ENCODE peak calls at places on chromosomes 2 and 18, in seven cellular contexts. One of them, this sample, is unnamed.

GRCh38 chr2:18623782-18624181 is 34.4 kb upstream of the NT5C1B start:
- DNase-seq in tibial nerve: no peak
- DNase-seq in pancreas: no peak
- DNase-seq in stomach: no peak
- DNase-seq in HFF-Myc: no peak
- DNase-seq in left lung: no peak
- DNase-seq in tibial artery: no peak
- DNase-seq in this sample: peak

GRCh38 chr2:182779323-182779722 is 63.3 kb downstream of the DNAJC10 start:
- DNase-seq in tibial artery: no peak
- DNase-seq in HFF-Myc: no peak
- DNase-seq in stomach: no peak
- DNase-seq in pancreas: no peak
- DNase-seq in tibial nerve: no peak
- DNase-seq in left lung: no peak
- DNase-seq in this sample: no peak

GRCh38 chr2:221758076-221758475 is 186.0 kb upstream of the EPHA4 start:
- DNase-seq in pancreas: no peak
- DNase-seq in tibial nerve: no peak
- DNase-seq in tibial artery: no peak
- DNase-seq in HFF-Myc: no peak
- DNase-seq in left lung: no peak
- DNase-seq in stomach: no peak
- DNase-seq in this sample: no peak

GRCh38 chr18:3966985-3967856 is 487.9 kb downstream of the DLGAP1 start:
- DNase-seq in tibial nerve: no peak
- DNase-seq in stomach: no peak
- DNase-seq in HFF-Myc: no peak
- DNase-seq in left lung: no peak
- DNase-seq in tibial artery: no peak
- DNase-seq in pancreas: no peak
- DNase-seq in this sample: peak

GRCh38 chr2:170306293-170306873 is 128.4 kb downstream of the MYO3B start:
- DNase-seq in left lung: no peak
- DNase-seq in pancreas: no peak
- DNase-seq in tibial artery: no peak
- DNase-seq in stomach: no peak
- DNase-seq in tibial nerve: no peak
- DNase-seq in HFF-Myc: no peak
- DNase-seq in this sample: no peak

GRCh38 chr2:224712346-224712745 is 3.8 kb downstream of the CCDC195 start:
- DNase-seq in stomach: no peak
- DNase-seq in left lung: no peak
- DNase-seq in pancreas: no peak
- DNase-seq in tibial artery: no peak
- DNase-seq in HFF-Myc: no peak
- DNase-seq in tibial nerve: no peak
- DNase-seq in this sample: no peak

GRCh38 chr18:51448949-51449348 is 251.5 kb upstream of the MEX3C start:
- DNase-seq in stomach: no peak
- DNase-seq in left lung: no peak
- DNase-seq in HFF-Myc: no peak
- DNase-seq in tibial artery: no peak
- DNase-seq in pancreas: no peak
- DNase-seq in tibial nerve: no peak
- DNase-seq in this sample: no peak

GRCh38 chr18:44815108-44815507 is 134.4 kb downstream of the SETBP1 start:
- DNase-seq in stomach: no peak
- DNase-seq in tibial artery: no peak
- DNase-seq in pancreas: no peak
- DNase-seq in left lung: no peak
- DNase-seq in HFF-Myc: no peak
- DNase-seq in tibial nerve: no peak
- DNase-seq in this sample: no peak

GRCh38 chr2:79721966-79722365 is 209.1 kb downstream of the CTNNA2 start:
- DNase-seq in tibial nerve: no peak
- DNase-seq in stomach: no peak
- DNase-seq in HFF-Myc: no peak
- DNase-seq in left lung: no peak
- DNase-seq in tibial artery: no peak
- DNase-seq in pancreas: no peak
- DNase-seq in this sample: no peak

GRCh38 chr2:28394331-28394877 is 1.7 kb downstream of the FOSL2 start:
- DNase-seq in stomach: peak
- DNase-seq in HFF-Myc: no peak
- DNase-seq in pancreas: peak
- DNase-seq in left lung: peak
- DNase-seq in tibial nerve: peak
- DNase-seq in tibial artery: peak
- DNase-seq in this sample: no peak

GRCh38 chr18:36086186-36086585 is 18.8 kb upstream of the RPRD1A start:
- DNase-seq in pancreas: no peak
- DNase-seq in stomach: no peak
- DNase-seq in left lung: no peak
- DNase-seq in HFF-Myc: no peak
- DNase-seq in tibial nerve: no peak
- DNase-seq in tibial artery: no peak
- DNase-seq in this sample: no peak

GRCh38 chr2:236769981-236770671 is 200.5 kb downstream of the ACKR3 start:
- DNase-seq in tibial artery: no peak
- DNase-seq in HFF-Myc: peak
- DNase-seq in pancreas: no peak
- DNase-seq in tibial nerve: no peak
- DNase-seq in left lung: no peak
- DNase-seq in stomach: no peak
- DNase-seq in this sample: peak

GRCh38 chr2:140714586-140714985 is 1416.2 kb downstream of the LRP1B start:
- DNase-seq in left lung: no peak
- DNase-seq in HFF-Myc: no peak
- DNase-seq in tibial artery: no peak
- DNase-seq in tibial nerve: no peak
- DNase-seq in stomach: no peak
- DNase-seq in pancreas: no peak
- DNase-seq in this sample: no peak

GRCh38 chr2:241770185-241770935 is 6.3 kb upstream of the GAL3ST2 start:
- DNase-seq in HFF-Myc: no peak
- DNase-seq in left lung: no peak
- DNase-seq in tibial nerve: no peak
- DNase-seq in tibial artery: no peak
- DNase-seq in stomach: no peak
- DNase-seq in pancreas: no peak
- DNase-seq in this sample: no peak

GRCh38 chr2:165401285-165401852 is 68.1 kb upstream of the CSRNP3 start:
- DNase-seq in HFF-Myc: peak
- DNase-seq in pancreas: no peak
- DNase-seq in stomach: no peak
- DNase-seq in tibial artery: no peak
- DNase-seq in tibial nerve: peak
- DNase-seq in left lung: no peak
- DNase-seq in this sample: no peak

GRCh38 chr18:9094307-9095226 is 7.9 kb upstream of the NDUFV2 start:
- DNase-seq in left lung: no peak
- DNase-seq in tibial nerve: no peak
- DNase-seq in HFF-Myc: peak
- DNase-seq in tibial artery: no peak
- DNase-seq in pancreas: no peak
- DNase-seq in stomach: no peak
- DNase-seq in this sample: no peak

GRCh38 chr2:188785515-188785914 is 188.7 kb upstream of the COL3A1 start:
- DNase-seq in tibial artery: no peak
- DNase-seq in left lung: no peak
- DNase-seq in tibial nerve: peak
- DNase-seq in pancreas: no peak
- DNase-seq in stomach: no peak
- DNase-seq in HFF-Myc: no peak
- DNase-seq in this sample: no peak

GRCh38 chr18:26865557-26865956 is at the start of gene AQP4:
- DNase-seq in tibial artery: no peak
- DNase-seq in tibial nerve: no peak
- DNase-seq in HFF-Myc: no peak
- DNase-seq in stomach: peak
- DNase-seq in pancreas: no peak
- DNase-seq in left lung: peak
- DNase-seq in this sample: no peak

GRCh38 chr2:190043441-190043840 is 19.1 kb downstream of the MSTN start:
- DNase-seq in tibial artery: no peak
- DNase-seq in tibial nerve: no peak
- DNase-seq in stomach: no peak
- DNase-seq in HFF-Myc: no peak
- DNase-seq in left lung: no peak
- DNase-seq in pancreas: no peak
- DNase-seq in this sample: no peak

GRCh38 chr2:136255648-136256461 is 137.9 kb upstream of the CXCR4 start:
- DNase-seq in HFF-Myc: no peak
- DNase-seq in pancreas: no peak
- DNase-seq in tibial artery: no peak
- DNase-seq in left lung: no peak
- DNase-seq in stomach: no peak
- DNase-seq in tibial nerve: no peak
- DNase-seq in this sample: no peak

GRCh38 chr2:148533004-148533403 is 111.5 kb upstream of the EPC2 start:
- DNase-seq in HFF-Myc: no peak
- DNase-seq in pancreas: no peak
- DNase-seq in tibial artery: no peak
- DNase-seq in stomach: no peak
- DNase-seq in left lung: no peak
- DNase-seq in tibial nerve: no peak
- DNase-seq in this sample: no peak

GRCh38 chr2:62760555-62760954 is 55.0 kb downstream of the EHBP1 start:
- DNase-seq in pancreas: no peak
- DNase-seq in tibial artery: no peak
- DNase-seq in left lung: no peak
- DNase-seq in HFF-Myc: peak
- DNase-seq in stomach: no peak
- DNase-seq in tibial nerve: no peak
- DNase-seq in this sample: no peak

GRCh38 chr2:111134082-111134481 is 13.4 kb downstream of the BCL2L11 start:
- DNase-seq in pancreas: no peak
- DNase-seq in tibial artery: no peak
- DNase-seq in stomach: no peak
- DNase-seq in left lung: no peak
- DNase-seq in HFF-Myc: no peak
- DNase-seq in tibial nerve: no peak
- DNase-seq in this sample: no peak
- TF ChIP-seq CTCF in pancreas: peak
- TF ChIP-seq CTCF in tibial artery: no peak
- TF ChIP-seq CTCF in stomach: no peak
- TF ChIP-seq CTCF in left lung: peak
- TF ChIP-seq CTCF in HFF-Myc: no peak
- TF ChIP-seq CTCF in tibial nerve: no peak
- TF ChIP-seq CTCF in this sample: peak

GRCh38 chr18:22324191-22325131 is 93.3 kb downstream of the CTAGE1 start:
- DNase-seq in tibial nerve: no peak
- DNase-seq in pancreas: peak
- DNase-seq in left lung: peak
- DNase-seq in HFF-Myc: no peak
- DNase-seq in tibial artery: peak
- DNase-seq in stomach: peak
- DNase-seq in this sample: no peak
- TF ChIP-seq CTCF in tibial nerve: no peak
- TF ChIP-seq CTCF in pancreas: no peak
- TF ChIP-seq CTCF in left lung: no peak
- TF ChIP-seq CTCF in HFF-Myc: no peak
- TF ChIP-seq CTCF in tibial artery: peak
- TF ChIP-seq CTCF in stomach: no peak
- TF ChIP-seq CTCF in this sample: peak

GRCh38 chr2:120177973-120178372 is 45.2 kb downstream of the TMEM185B start:
- DNase-seq in tibial artery: no peak
- DNase-seq in tibial nerve: no peak
- DNase-seq in HFF-Myc: no peak
- DNase-seq in pancreas: no peak
- DNase-seq in left lung: no peak
- DNase-seq in stomach: no peak
- DNase-seq in this sample: no peak

GRCh38 chr2:120180066-120180465 is 43.1 kb downstream of the TMEM185B start:
- DNase-seq in tibial artery: no peak
- DNase-seq in HFF-Myc: no peak
- DNase-seq in tibial nerve: no peak
- DNase-seq in stomach: no peak
- DNase-seq in pancreas: no peak
- DNase-seq in left lung: no peak
- DNase-seq in this sample: no peak

GRCh38 chr2:120176526-120176925 is 46.7 kb downstream of the TMEM185B start:
- DNase-seq in HFF-Myc: no peak
- DNase-seq in pancreas: no peak
- DNase-seq in tibial nerve: no peak
- DNase-seq in left lung: no peak
- DNase-seq in tibial artery: no peak
- DNase-seq in stomach: no peak
- DNase-seq in this sample: no peak

GRCh38 chr2:120177011-120177621 is 46.1 kb downstream of the TMEM185B start:
- DNase-seq in tibial artery: no peak
- DNase-seq in stomach: peak
- DNase-seq in tibial nerve: no peak
- DNase-seq in left lung: peak
- DNase-seq in pancreas: no peak
- DNase-seq in HFF-Myc: no peak
- DNase-seq in this sample: peak

GRCh38 chr2:120175000-120175581 is 48.1 kb downstream of the TMEM185B start:
- DNase-seq in left lung: no peak
- DNase-seq in tibial nerve: peak
- DNase-seq in stomach: no peak
- DNase-seq in tibial artery: no peak
- DNase-seq in pancreas: no peak
- DNase-seq in HFF-Myc: peak
- DNase-seq in this sample: peak
- TF ChIP-seq CTCF in left lung: peak
- TF ChIP-seq CTCF in tibial nerve: peak
- TF ChIP-seq CTCF in stomach: no peak
- TF ChIP-seq CTCF in tibial artery: peak
- TF ChIP-seq CTCF in pancreas: peak
- TF ChIP-seq CTCF in HFF-Myc: peak
- TF ChIP-seq CTCF in this sample: peak

DNA sequence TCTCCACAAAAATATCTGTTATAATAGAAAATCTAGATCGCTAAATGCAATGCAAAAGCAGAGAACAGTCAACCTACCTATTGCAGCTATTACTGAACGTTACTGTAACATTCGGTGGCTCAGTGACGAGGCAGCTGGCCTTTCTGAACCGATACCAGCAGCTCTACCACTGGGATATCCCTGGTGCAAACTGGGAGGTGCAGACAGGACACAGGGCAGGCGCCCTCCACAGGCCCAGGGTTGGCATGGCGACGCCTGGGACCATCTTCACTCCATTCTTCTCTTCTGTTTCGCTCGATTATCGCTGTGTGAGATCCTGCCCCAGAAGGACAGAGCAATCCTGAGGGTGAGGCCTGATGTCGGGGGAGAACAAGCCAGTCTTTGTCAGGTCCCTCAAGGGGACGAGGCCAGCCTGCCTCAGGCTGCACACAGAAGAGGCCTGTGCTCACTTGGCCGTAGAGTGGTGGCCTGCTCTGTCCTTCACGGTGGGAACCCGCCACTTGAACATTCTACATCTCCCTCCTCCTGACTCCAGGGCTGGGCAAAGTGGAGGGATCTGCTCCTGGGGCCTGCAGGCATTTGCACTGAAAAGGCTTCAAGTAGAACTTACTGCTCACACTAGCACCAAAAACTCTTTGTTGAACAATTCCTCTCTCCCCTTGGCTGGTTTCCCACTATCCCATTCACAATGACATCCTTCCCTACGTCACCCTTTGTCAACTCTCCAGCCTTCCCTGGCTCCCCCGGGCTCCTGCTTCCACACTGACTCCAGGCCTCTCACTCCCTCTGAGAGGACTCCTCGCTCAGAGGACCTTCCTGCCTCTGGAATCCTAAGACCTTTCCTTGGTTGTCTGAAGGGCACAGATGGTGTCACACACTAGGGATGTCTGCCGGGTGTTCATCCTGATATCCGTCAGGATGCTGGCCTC is 49.7 kb downstream of the CYRIA start:
- DNase-seq in HFF-Myc: no peak
- DNase-seq in pancreas: no peak
- DNase-seq in tibial nerve: no peak
- DNase-seq in stomach: no peak
- DNase-seq in left lung: no peak
- DNase-seq in tibial artery: no peak
- DNase-seq in this sample: no peak
- TF ChIP-seq CTCF in HFF-Myc: no peak
- TF ChIP-seq CTCF in pancreas: no peak
- TF ChIP-seq CTCF in tibial nerve: no peak
- TF ChIP-seq CTCF in stomach: no peak
- TF ChIP-seq CTCF in left lung: no peak
- TF ChIP-seq CTCF in tibial artery: no peak
- TF ChIP-seq CTCF in this sample: no peak

This sample was measured in foreskin keratinocyte.